ENCODE peak calls at places on chromosomes 13 and 19, in six cellular contexts. One of them, this sample, is unnamed.

GRCh38 chr13:106683179-106683578 is 115.2 kb upstream of the ARGLU1 start:
- DNase-seq in dorsolateral prefrontal cortex: no peak
- DNase-seq in suprapubic skin: no peak
- DNase-seq in thoracic aorta: no peak
- DNase-seq in stomach: no peak
- DNase-seq in A673: no peak
- DNase-seq in this sample: no peak

GRCh38 chr19:6516659-6517291 is 14.1 kb upstream of the TNFSF9 start:
- DNase-seq in dorsolateral prefrontal cortex: peak; percentile 90
- DNase-seq in suprapubic skin: peak; percentile 94
- DNase-seq in thoracic aorta: peak; percentile 38
- DNase-seq in stomach: peak; percentile 92
- DNase-seq in A673: peak; percentile 97
- DNase-seq in this sample: peak; percentile 92

GRCh38 chr13:112733661-112734379 is 44.0 kb downstream of the ATP11A start:
- DNase-seq in dorsolateral prefrontal cortex: no peak
- DNase-seq in suprapubic skin: no peak
- DNase-seq in thoracic aorta: no peak
- DNase-seq in stomach: no peak
- DNase-seq in A673: no peak
- DNase-seq in this sample: no peak

GRCh38 chr13:41691276-41691675 is 233.9 kb downstream of the RGCC start:
- DNase-seq in dorsolateral prefrontal cortex: no peak
- DNase-seq in suprapubic skin: no peak
- DNase-seq in thoracic aorta: no peak
- DNase-seq in stomach: no peak
- DNase-seq in A673: no peak
- DNase-seq in this sample: no peak

GRCh38 chr13:88097541-88097940 is 426.4 kb downstream of the SLITRK5 start:
- DNase-seq in dorsolateral prefrontal cortex: no peak
- DNase-seq in suprapubic skin: no peak
- DNase-seq in thoracic aorta: no peak
- DNase-seq in stomach: no peak
- DNase-seq in A673: peak; percentile 34
- DNase-seq in this sample: no peak

GRCh38 chr13:51727634-51728274 is 76.2 kb downstream of the DHRS12 start:
- DNase-seq in dorsolateral prefrontal cortex: peak; percentile 35
- DNase-seq in suprapubic skin: no peak
- DNase-seq in thoracic aorta: no peak
- DNase-seq in stomach: no peak
- DNase-seq in A673: no peak
- DNase-seq in this sample: no peak

GRCh38 chr19:54030895-54031586 is 32.7 kb downstream of the VSTM1 start:
- DNase-seq in dorsolateral prefrontal cortex: no peak
- DNase-seq in suprapubic skin: no peak
- DNase-seq in thoracic aorta: no peak
- DNase-seq in stomach: no peak
- DNase-seq in A673: peak; percentile 66
- DNase-seq in this sample: peak; percentile 19

GRCh38 chr19:20070691-20071090 is 7.1 kb upstream of the ZNF90 start:
- DNase-seq in dorsolateral prefrontal cortex: no peak
- DNase-seq in suprapubic skin: no peak
- DNase-seq in thoracic aorta: no peak
- DNase-seq in stomach: no peak
- DNase-seq in A673: no peak
- DNase-seq in this sample: no peak

GRCh38 chr13:107545946-107546502 is 669.3 kb downstream of the LIG4 start:
- DNase-seq in dorsolateral prefrontal cortex: no peak
- DNase-seq in suprapubic skin: no peak
- DNase-seq in thoracic aorta: no peak
- DNase-seq in stomach: no peak
- DNase-seq in A673: no peak
- DNase-seq in this sample: no peak

GRCh38 chr19:30078381-30078910 is 136.4 kb downstream of the URI1 start:
- DNase-seq in dorsolateral prefrontal cortex: no peak
- DNase-seq in suprapubic skin: peak; percentile 50
- DNase-seq in thoracic aorta: no peak
- DNase-seq in stomach: no peak
- DNase-seq in A673: no peak
- DNase-seq in this sample: no peak

GRCh38 chr19:51724543-51724942 is 752 bp upstream of the HAS1 start:
- DNase-seq in dorsolateral prefrontal cortex: no peak
- DNase-seq in suprapubic skin: no peak
- DNase-seq in thoracic aorta: no peak
- DNase-seq in stomach: no peak
- DNase-seq in A673: no peak
- DNase-seq in this sample: no peak

GRCh38 chr13:112821340-112822055 is 131.7 kb downstream of the ATP11A start:
- DNase-seq in dorsolateral prefrontal cortex: no peak
- DNase-seq in suprapubic skin: peak; percentile 41
- DNase-seq in thoracic aorta: no peak
- DNase-seq in stomach: peak; percentile 8
- DNase-seq in A673: no peak
- DNase-seq in this sample: peak; percentile 6

GRCh38 chr19:4291200-4291732 is 10.9 kb downstream of the TMIGD2 start:
- DNase-seq in dorsolateral prefrontal cortex: no peak
- DNase-seq in suprapubic skin: no peak
- DNase-seq in thoracic aorta: no peak
- DNase-seq in stomach: no peak
- DNase-seq in A673: no peak
- DNase-seq in this sample: no peak

GRCh38 chr13:43445651-43446050 is 341.1 kb downstream of the ENOX1 start:
- DNase-seq in dorsolateral prefrontal cortex: no peak
- DNase-seq in suprapubic skin: no peak
- DNase-seq in thoracic aorta: no peak
- DNase-seq in stomach: no peak
- DNase-seq in A673: no peak
- DNase-seq in this sample: no peak

GRCh38 chr13:40484981-40485380 is 181.5 kb downstream of the FOXO1 start:
- DNase-seq in dorsolateral prefrontal cortex: no peak
- DNase-seq in suprapubic skin: no peak
- DNase-seq in thoracic aorta: no peak
- DNase-seq in stomach: no peak
- DNase-seq in A673: no peak
- DNase-seq in this sample: no peak

GRCh38 chr13:51840917-51841316 is 4.1 kb downstream of the TMEM272 start:
- DNase-seq in dorsolateral prefrontal cortex: no peak
- DNase-seq in suprapubic skin: no peak
- DNase-seq in thoracic aorta: no peak
- DNase-seq in stomach: no peak
- DNase-seq in A673: no peak
- DNase-seq in this sample: no peak

GRCh38 chr13:38520041-38520440 is 166.8 kb upstream of the FREM2 start:
- DNase-seq in dorsolateral prefrontal cortex: no peak
- DNase-seq in suprapubic skin: no peak
- DNase-seq in thoracic aorta: no peak
- DNase-seq in stomach: no peak
- DNase-seq in A673: no peak
- DNase-seq in this sample: no peak

GRCh38 chr19:401836-402535 is 7.0 kb downstream of the C2CD4C start:
- DNase-seq in dorsolateral prefrontal cortex: no peak
- DNase-seq in suprapubic skin: peak; percentile 64
- DNase-seq in thoracic aorta: no peak
- DNase-seq in stomach: no peak
- DNase-seq in A673: peak; percentile 37
- DNase-seq in this sample: peak; percentile 48

GRCh38 chr13:77062097-77062496 is 35.1 kb upstream of the FBXL3 start:
- DNase-seq in dorsolateral prefrontal cortex: no peak
- DNase-seq in suprapubic skin: no peak
- DNase-seq in thoracic aorta: no peak
- DNase-seq in stomach: no peak
- DNase-seq in A673: no peak
- DNase-seq in this sample: no peak

GRCh38 chr19:17243854-17244617 is 1.7 kb downstream of the NR2F6 start:
- DNase-seq in dorsolateral prefrontal cortex: no peak
- DNase-seq in suprapubic skin: no peak
- DNase-seq in thoracic aorta: no peak
- DNase-seq in stomach: peak; percentile 60
- DNase-seq in A673: no peak
- DNase-seq in this sample: peak; percentile 46

GRCh38 chr19:49339364-49340068 is 4.3 kb downstream of the CD37 start:
- DNase-seq in dorsolateral prefrontal cortex: peak; percentile 87
- DNase-seq in suprapubic skin: peak; percentile 92
- DNase-seq in thoracic aorta: peak; percentile 57
- DNase-seq in stomach: peak; percentile 87
- DNase-seq in A673: peak; percentile 97
- DNase-seq in this sample: no peak
- H3K4me3 ChIP-seq in dorsolateral prefrontal cortex: peak overlapping the region; percentile 44
- H3K4me3 ChIP-seq in suprapubic skin: peak overlapping the region; percentile 43
- H3K4me3 ChIP-seq in thoracic aorta: peak overlapping the region; percentile 70
- H3K4me3 ChIP-seq in stomach: peak overlapping the region; percentile 56
- H3K4me3 ChIP-seq in A673: peak overlapping the region; percentile 31
- H3K4me3 ChIP-seq in this sample: no peak overlapping the region

GRCh38 chr19:9622531-9622930 is 1.5 kb upstream of the ZNF561 start:
- DNase-seq in dorsolateral prefrontal cortex: no peak
- DNase-seq in suprapubic skin: no peak
- DNase-seq in thoracic aorta: no peak
- DNase-seq in stomach: no peak
- DNase-seq in A673: no peak
- DNase-seq in this sample: no peak
- H3K27ac ChIP-seq in dorsolateral prefrontal cortex: no peak overlapping the region
- H3K27ac ChIP-seq in suprapubic skin: peak overlapping the region; percentile 94
- H3K27ac ChIP-seq in thoracic aorta: peak overlapping the region; percentile 89
- H3K27ac ChIP-seq in stomach: no peak overlapping the region
- H3K27ac ChIP-seq in A673: no peak overlapping the region
- H3K27ac ChIP-seq in this sample: no peak overlapping the region

DNA sequence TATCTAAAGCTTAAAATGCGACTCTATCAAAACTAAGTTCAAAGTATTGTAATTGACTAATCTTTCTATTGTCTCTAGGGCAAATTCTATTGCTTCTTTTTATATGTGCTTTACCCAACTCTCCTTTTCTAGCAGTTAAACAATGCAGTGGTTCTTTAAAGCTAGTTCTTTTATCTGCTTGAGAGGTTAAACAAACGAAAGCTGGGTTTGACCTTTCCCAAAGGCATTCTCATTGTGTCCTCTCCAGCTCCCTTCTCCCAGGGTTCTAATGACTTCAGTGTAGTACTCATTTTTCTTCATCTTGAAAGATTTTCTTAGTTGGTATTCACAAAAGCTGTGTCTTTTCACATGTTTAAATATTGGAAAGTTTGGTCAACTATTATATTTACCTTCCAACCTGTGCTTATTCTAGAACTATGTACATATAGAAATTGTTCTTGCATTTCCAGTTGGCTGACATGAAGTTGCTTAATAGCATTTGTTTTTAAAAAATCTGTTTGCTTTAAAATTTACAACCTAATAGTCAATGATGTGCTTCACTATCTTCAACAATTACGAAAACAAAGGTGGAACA is 1.5 kb downstream of the WASF3 start:
- DNase-seq in dorsolateral prefrontal cortex: no peak
- DNase-seq in suprapubic skin: no peak
- DNase-seq in thoracic aorta: no peak
- DNase-seq in stomach: no peak
- DNase-seq in A673: no peak
- DNase-seq in this sample: no peak
- H3K27me3 ChIP-seq in dorsolateral prefrontal cortex: no peaks in the 10 kb centered on the region
- H3K27me3 ChIP-seq in suprapubic skin: peaks cover 7% of the 10 kb centered on the region
- H3K27me3 ChIP-seq in thoracic aorta: no peaks in the 10 kb centered on the region
- H3K27me3 ChIP-seq in stomach: peaks cover 4% of the 10 kb centered on the region
- H3K27me3 ChIP-seq in A673: peaks cover 64% of the 10 kb centered on the region
- H3K27me3 ChIP-seq in this sample: no peaks in the 10 kb centered on the region

GRCh38 chr19:14943601-14944000 is 2.3 kb downstream of the OR7C2 start:
- DNase-seq in dorsolateral prefrontal cortex: no peak
- DNase-seq in suprapubic skin: no peak
- DNase-seq in thoracic aorta: no peak
- DNase-seq in stomach: no peak
- DNase-seq in A673: no peak
- DNase-seq in this sample: no peak

GRCh38 chr19:14941189-14941588 is at the start of gene OR7C2:
- DNase-seq in dorsolateral prefrontal cortex: no peak
- DNase-seq in suprapubic skin: no peak
- DNase-seq in thoracic aorta: no peak
- DNase-seq in stomach: no peak
- DNase-seq in A673: no peak
- DNase-seq in this sample: no peak

GRCh38 chr19:14949876-14950275 is 8.6 kb downstream of the OR7C2 start:
- DNase-seq in dorsolateral prefrontal cortex: no peak
- DNase-seq in suprapubic skin: no peak
- DNase-seq in thoracic aorta: no peak
- DNase-seq in stomach: no peak
- DNase-seq in A673: no peak
- DNase-seq in this sample: no peak

GRCh38 chr19:14940266-14940665 is 1.0 kb upstream of the OR7C2 start:
- DNase-seq in dorsolateral prefrontal cortex: no peak
- DNase-seq in suprapubic skin: no peak
- DNase-seq in thoracic aorta: no peak
- DNase-seq in stomach: no peak
- DNase-seq in A673: no peak
- DNase-seq in this sample: no peak

DNA sequence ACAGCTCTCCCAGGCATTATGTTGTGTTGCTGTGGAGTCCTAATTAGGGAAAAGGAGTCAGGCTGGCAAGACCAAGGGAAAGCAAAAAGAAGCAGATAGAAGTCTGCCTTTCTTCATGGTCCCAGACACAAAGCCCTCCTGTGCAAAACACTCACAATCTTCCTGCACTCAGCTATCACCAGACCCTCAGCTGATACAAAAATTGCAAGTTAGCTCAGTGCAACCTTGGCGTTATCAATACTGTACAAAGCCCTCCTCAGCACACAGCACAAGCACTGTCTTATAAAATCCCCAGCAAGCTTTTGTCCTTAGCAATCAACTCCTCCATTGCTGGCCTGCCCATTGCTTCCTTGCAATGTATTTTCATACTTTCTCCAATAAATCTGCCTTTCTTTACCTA is 3.2 kb downstream of the OR7C2 start:
- DNase-seq in dorsolateral prefrontal cortex: no peak
- DNase-seq in suprapubic skin: no peak
- DNase-seq in thoracic aorta: no peak
- DNase-seq in stomach: no peak
- DNase-seq in A673: no peak
- DNase-seq in this sample: no peak
- H3K4me3 ChIP-seq in dorsolateral prefrontal cortex: no peak overlapping the region
- H3K4me3 ChIP-seq in suprapubic skin: no peak overlapping the region
- H3K4me3 ChIP-seq in thoracic aorta: no peak overlapping the region
- H3K4me3 ChIP-seq in stomach: no peak overlapping the region
- H3K4me3 ChIP-seq in A673: no peak overlapping the region
- H3K4me3 ChIP-seq in this sample: no peak overlapping the region

This sample was measured in WERI-Rb-1.